ENCODE peak calls at places on chromosomes 3 and 15, in four cellular contexts. One of them, this sample, is unnamed. For H3K4me1 and H3K27me3, the result is how much of the 10 kb centered on the place peaks cover.

GRCh38 chr3:62817678-62818077 is 57.5 kb downstream of the CADPS start:
- DNase-seq in heart right ventricle: no peak
- DNase-seq in adrenal gland: no peak
- DNase-seq in BE2C: no peak
- DNase-seq in this sample: no peak

GRCh38 chr3:46662771-46663551 is 30.5 kb downstream of the ALS2CL start:
- DNase-seq in heart right ventricle: no peak
- DNase-seq in adrenal gland: peak
- DNase-seq in BE2C: peak
- DNase-seq in this sample: no peak

GRCh38 chr15:69661871-69662667 is 209.5 kb downstream of the RPLP1 start:
- DNase-seq in heart right ventricle: no peak
- DNase-seq in adrenal gland: peak
- DNase-seq in BE2C: no peak
- DNase-seq in this sample: no peak

GRCh38 chr15:31251165-31251564 is 75.5 kb upstream of the KLF13 start:
- DNase-seq in heart right ventricle: no peak
- DNase-seq in adrenal gland: no peak
- DNase-seq in BE2C: no peak
- DNase-seq in this sample: no peak

GRCh38 chr3:113847243-113847642 is 8.7 kb downstream of the GRAMD1C start:
- DNase-seq in heart right ventricle: no peak
- DNase-seq in adrenal gland: no peak
- DNase-seq in BE2C: no peak
- DNase-seq in this sample: no peak

GRCh38 chr15:34721802-34722795 is 32.7 kb downstream of the GJD2 start:
- DNase-seq in heart right ventricle: peak
- DNase-seq in adrenal gland: peak
- DNase-seq in BE2C: peak
- DNase-seq in this sample: peak

GRCh38 chr3:88219138-88219792 is 69.5 kb downstream of the C3orf38 start:
- DNase-seq in heart right ventricle: no peak
- DNase-seq in adrenal gland: peak
- DNase-seq in BE2C: peak
- DNase-seq in this sample: peak

GRCh38 chr3:51371943-51372557 is 13.0 kb upstream of the MANF start:
- DNase-seq in heart right ventricle: no peak
- DNase-seq in adrenal gland: peak
- DNase-seq in BE2C: peak
- DNase-seq in this sample: peak

GRCh38 chr15:92845109-92845508 is 55.0 kb upstream of the CHD2 start:
- DNase-seq in heart right ventricle: no peak
- DNase-seq in adrenal gland: no peak
- DNase-seq in BE2C: no peak
- DNase-seq in this sample: no peak

GRCh38 chr15:67979281-67979680 is 74.8 kb upstream of the PIAS1 start:
- DNase-seq in heart right ventricle: no peak
- DNase-seq in adrenal gland: no peak
- DNase-seq in BE2C: no peak
- DNase-seq in this sample: no peak

GRCh38 chr3:160677459-160677901 is 520 bp downstream of the ARL14 start:
- DNase-seq in heart right ventricle: no peak
- DNase-seq in adrenal gland: no peak
- DNase-seq in BE2C: no peak
- DNase-seq in this sample: no peak

GRCh38 chr15:101675796-101676582 is 23.8 kb upstream of the TM2D3 start:
- DNase-seq in heart right ventricle: no peak
- DNase-seq in adrenal gland: no peak
- DNase-seq in BE2C: no peak
- DNase-seq in this sample: no peak

GRCh38 chr3:17894434-17895060 is 152.1 kb upstream of the TBC1D5 start:
- DNase-seq in heart right ventricle: no peak
- DNase-seq in adrenal gland: no peak
- DNase-seq in BE2C: peak
- DNase-seq in this sample: peak

GRCh38 chr3:106534206-106534605 is 665.4 kb upstream of the CBLB start:
- DNase-seq in heart right ventricle: no peak
- DNase-seq in adrenal gland: no peak
- DNase-seq in BE2C: no peak
- DNase-seq in this sample: no peak

GRCh38 chr15:90603893-90604292 is 74.2 kb downstream of the CRTC3 start:
- DNase-seq in heart right ventricle: peak
- DNase-seq in adrenal gland: peak
- DNase-seq in BE2C: peak
- DNase-seq in this sample: no peak

GRCh38 chr3:67349551-67350174 is 304.7 kb downstream of the SUCLG2 start:
- DNase-seq in heart right ventricle: no peak
- DNase-seq in adrenal gland: no peak
- DNase-seq in BE2C: no peak
- DNase-seq in this sample: no peak

GRCh38 chr3:178100881-178101280 is 435.4 kb upstream of the KCNMB2 start:
- DNase-seq in heart right ventricle: no peak
- DNase-seq in adrenal gland: no peak
- DNase-seq in BE2C: no peak
- DNase-seq in this sample: no peak

GRCh38 chr15:68658151-68658550 is 79.4 kb downstream of the CORO2B start:
- DNase-seq in heart right ventricle: peak
- DNase-seq in adrenal gland: no peak
- DNase-seq in BE2C: no peak
- DNase-seq in this sample: no peak

GRCh38 chr3:119175869-119176756 is 2.7 kb downstream of the UPK1B start:
- DNase-seq in heart right ventricle: no peak
- DNase-seq in adrenal gland: no peak
- DNase-seq in BE2C: no peak
- DNase-seq in this sample: no peak

GRCh38 chr15:91122296-91122695 is 22.2 kb downstream of the SV2B start:
- DNase-seq in heart right ventricle: no peak
- DNase-seq in adrenal gland: no peak
- DNase-seq in BE2C: no peak
- DNase-seq in this sample: no peak

GRCh38 chr3:42442640-42443039 is 32.2 kb upstream of the LYZL4 start:
- DNase-seq in heart right ventricle: no peak
- DNase-seq in adrenal gland: no peak
- DNase-seq in BE2C: no peak
- DNase-seq in this sample: no peak

DNA sequence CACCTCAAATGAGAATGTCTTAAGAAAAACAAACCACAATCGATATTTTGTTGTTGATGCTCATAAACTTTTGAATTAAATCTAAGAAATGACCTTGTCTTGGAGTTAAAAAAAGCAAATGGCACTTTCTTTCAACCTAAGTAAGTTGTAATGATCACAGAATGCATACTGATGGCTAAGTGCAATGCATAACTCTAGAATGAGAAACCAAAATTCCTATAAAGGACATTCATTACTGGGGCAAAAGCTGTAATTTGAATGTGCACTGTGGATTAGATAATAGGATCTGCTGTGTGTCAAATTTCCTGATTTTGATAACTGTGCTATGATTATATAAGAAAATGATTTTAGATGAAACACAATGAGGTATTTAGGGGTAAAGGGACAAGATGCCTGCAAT is 14.3 kb downstream of the SIAH2 start:
- DNase-seq in heart right ventricle: no peak
- DNase-seq in adrenal gland: no peak
- DNase-seq in BE2C: no peak
- DNase-seq in this sample: no peak
- H3K4me1 ChIP-seq in heart right ventricle: half or more
- H3K4me1 ChIP-seq in adrenal gland: half or more
- H3K4me1 ChIP-seq in BE2C: under half
- H3K4me1 ChIP-seq in this sample: under half

GRCh38 chr3:39180183-39180545 is 12.2 kb downstream of the XIRP1 start:
- DNase-seq in heart right ventricle: no peak
- DNase-seq in adrenal gland: no peak
- DNase-seq in BE2C: no peak
- DNase-seq in this sample: no peak
- H3K4me3 ChIP-seq in heart right ventricle: no peak
- H3K4me3 ChIP-seq in adrenal gland: no peak
- H3K4me3 ChIP-seq in BE2C: peak
- H3K4me3 ChIP-seq in this sample: peak

GRCh38 chr3:194099215-194099614 is 36.7 kb upstream of the HES1 start:
- DNase-seq in heart right ventricle: no peak
- DNase-seq in adrenal gland: no peak
- DNase-seq in BE2C: no peak
- DNase-seq in this sample: no peak

GRCh38 chr3:194102436-194102835 is 33.5 kb upstream of the HES1 start:
- DNase-seq in heart right ventricle: no peak
- DNase-seq in adrenal gland: no peak
- DNase-seq in BE2C: no peak
- DNase-seq in this sample: no peak

GRCh38 chr3:194098872-194099183 is 37.1 kb upstream of the HES1 start:
- DNase-seq in heart right ventricle: no peak
- DNase-seq in adrenal gland: no peak
- DNase-seq in BE2C: no peak
- DNase-seq in this sample: no peak

GRCh38 chr3:194101592-194102432 is 34.1 kb upstream of the HES1 start:
- DNase-seq in heart right ventricle: no peak
- DNase-seq in adrenal gland: no peak
- DNase-seq in BE2C: no peak
- DNase-seq in this sample: no peak

DNA sequence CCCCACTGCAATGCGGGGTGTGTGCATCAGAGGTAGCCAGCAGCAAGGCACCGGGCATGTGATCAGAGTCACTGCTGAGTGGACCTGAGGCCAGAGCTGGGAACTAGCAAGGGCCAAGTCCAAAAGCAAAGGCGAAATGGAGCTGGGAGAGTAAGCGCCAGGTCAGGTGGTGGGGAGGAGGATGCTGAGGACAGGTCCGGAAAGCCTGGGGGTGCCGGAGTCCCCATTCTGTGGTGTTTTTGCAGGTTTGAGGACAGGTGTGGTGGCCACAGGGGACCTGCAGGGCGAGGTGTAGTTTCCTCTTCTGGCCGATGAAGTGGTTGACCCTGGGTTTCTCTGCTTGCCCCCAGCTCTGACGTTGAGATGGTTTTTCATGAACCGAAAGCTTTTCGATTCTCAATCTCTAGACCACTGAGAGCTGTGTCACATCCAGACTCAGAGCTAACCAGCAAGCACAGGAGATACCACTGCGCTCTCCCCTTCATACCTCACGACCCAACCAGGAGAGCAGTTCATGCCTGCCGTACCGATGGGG is 35.0 kb upstream of the HES1 start:
- DNase-seq in heart right ventricle: no peak
- DNase-seq in adrenal gland: no peak
- DNase-seq in BE2C: no peak
- DNase-seq in this sample: no peak
- H3K27me3 ChIP-seq in heart right ventricle: under half
- H3K27me3 ChIP-seq in adrenal gland: under half
- H3K27me3 ChIP-seq in BE2C: under half
- H3K27me3 ChIP-seq in this sample: under half

DNA sequence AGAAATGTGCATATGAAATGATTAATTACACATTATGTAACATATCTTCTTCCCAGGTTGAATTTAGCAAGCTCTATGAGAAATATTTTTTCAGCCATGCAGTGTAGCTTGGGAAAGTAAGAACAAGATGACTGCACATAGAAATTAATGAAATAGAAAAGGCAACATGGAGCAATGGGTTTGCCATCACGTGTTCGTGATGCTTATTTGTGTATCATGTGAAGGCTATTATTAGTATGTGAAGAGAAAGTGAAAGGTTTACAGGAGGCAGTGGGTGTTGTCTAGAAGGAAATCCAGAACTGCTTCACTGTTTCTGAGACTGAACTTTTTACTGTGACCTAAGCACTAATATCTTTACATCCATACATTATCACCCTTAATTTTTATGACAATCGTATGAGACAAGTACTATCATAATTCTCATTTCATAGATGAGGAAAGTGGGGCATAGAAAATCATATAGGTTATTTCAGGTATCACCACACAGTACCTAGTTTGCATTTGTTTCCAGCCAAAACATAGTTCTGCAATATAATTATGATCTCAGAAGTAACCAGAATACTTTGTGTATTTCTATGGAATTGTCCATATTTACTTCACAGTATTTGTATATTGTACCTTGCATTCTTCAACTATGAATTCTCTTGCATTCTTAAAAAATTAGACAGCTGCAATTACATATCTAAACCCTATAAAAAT is 14.9 kb downstream of the SERPINI1 start:
- DNase-seq in heart right ventricle: no peak
- DNase-seq in adrenal gland: no peak
- DNase-seq in BE2C: no peak
- DNase-seq in this sample: no peak
- H3K4me1 ChIP-seq in heart right ventricle: under half
- H3K4me1 ChIP-seq in adrenal gland: under half
- H3K4me1 ChIP-seq in BE2C: under half
- H3K4me1 ChIP-seq in this sample: under half